ENCODE peak calls at places on chromosomes 3 and 15, in five cellular contexts. One of them, this sample, is unnamed.

GRCh38 chr3:37601832-37602231 is 259.8 kb upstream of the CTDSPL start:
- DNase-seq in right lobe of liver: no peak
- DNase-seq in astrocyte of the spinal cord: no peak
- DNase-seq in lower leg skin: no peak
- DNase-seq in fibroblast of lung: no peak
- DNase-seq in this sample: no peak

GRCh38 chr3:186123012-186123411 is 14.1 kb upstream of the ETV5 start:
- DNase-seq in right lobe of liver: no peak
- DNase-seq in astrocyte of the spinal cord: no peak
- DNase-seq in lower leg skin: no peak
- DNase-seq in fibroblast of lung: no peak
- DNase-seq in this sample: no peak

GRCh38 chr15:58513008-58513407 is 81.2 kb downstream of the LIPC start:
- DNase-seq in right lobe of liver: no peak
- DNase-seq in astrocyte of the spinal cord: no peak
- DNase-seq in lower leg skin: no peak
- DNase-seq in fibroblast of lung: no peak
- DNase-seq in this sample: no peak

GRCh38 chr3:64185436-64185835 is 39.8 kb downstream of the PRICKLE2 start:
- DNase-seq in right lobe of liver: no peak
- DNase-seq in astrocyte of the spinal cord: no peak
- DNase-seq in lower leg skin: no peak
- DNase-seq in fibroblast of lung: no peak
- DNase-seq in this sample: no peak

GRCh38 chr3:557972-558371 is 361.4 kb downstream of the CHL1 start:
- DNase-seq in right lobe of liver: no peak
- DNase-seq in astrocyte of the spinal cord: no peak
- DNase-seq in lower leg skin: no peak
- DNase-seq in fibroblast of lung: no peak
- DNase-seq in this sample: no peak

GRCh38 chr15:28989239-28989830 is 103.6 kb downstream of the APBA2 start:
- DNase-seq in right lobe of liver: no peak
- DNase-seq in astrocyte of the spinal cord: no peak
- DNase-seq in lower leg skin: no peak
- DNase-seq in fibroblast of lung: no peak
- DNase-seq in this sample: peak

GRCh38 chr3:129524081-129524480 is 4.4 kb upstream of the RHO start:
- DNase-seq in right lobe of liver: no peak
- DNase-seq in astrocyte of the spinal cord: no peak
- DNase-seq in lower leg skin: no peak
- DNase-seq in fibroblast of lung: no peak
- DNase-seq in this sample: no peak

GRCh38 chr3:28077566-28077965 is 163.9 kb upstream of the CMC1 start:
- DNase-seq in right lobe of liver: no peak
- DNase-seq in astrocyte of the spinal cord: peak
- DNase-seq in lower leg skin: no peak
- DNase-seq in fibroblast of lung: peak
- DNase-seq in this sample: no peak

GRCh38 chr15:66997212-66997611 is 68.2 kb upstream of the SMAD3 start:
- DNase-seq in right lobe of liver: no peak
- DNase-seq in astrocyte of the spinal cord: peak
- DNase-seq in lower leg skin: no peak
- DNase-seq in fibroblast of lung: peak
- DNase-seq in this sample: no peak

GRCh38 chr3:134430950-134431445 is 54.8 kb downstream of the ANAPC13 start:
- DNase-seq in right lobe of liver: no peak
- DNase-seq in astrocyte of the spinal cord: no peak
- DNase-seq in lower leg skin: no peak
- DNase-seq in fibroblast of lung: no peak
- DNase-seq in this sample: no peak

GRCh38 chr3:110579841-110580550 is 491.6 kb upstream of the NECTIN3 start:
- DNase-seq in right lobe of liver: no peak
- DNase-seq in astrocyte of the spinal cord: peak
- DNase-seq in lower leg skin: no peak
- DNase-seq in fibroblast of lung: peak
- DNase-seq in this sample: no peak

GRCh38 chr3:157872902-157873301 is 233.3 kb downstream of the SHOX2 start:
- DNase-seq in right lobe of liver: no peak
- DNase-seq in astrocyte of the spinal cord: no peak
- DNase-seq in lower leg skin: no peak
- DNase-seq in fibroblast of lung: no peak
- DNase-seq in this sample: no peak

GRCh38 chr15:51589881-51590570 is 32.5 kb downstream of the DMXL2 start:
- DNase-seq in right lobe of liver: no peak
- DNase-seq in astrocyte of the spinal cord: no peak
- DNase-seq in lower leg skin: no peak
- DNase-seq in fibroblast of lung: no peak
- DNase-seq in this sample: no peak
- TF ChIP-seq CTCF in right lobe of liver: no peak
- TF ChIP-seq CTCF in astrocyte of the spinal cord: no peak
- TF ChIP-seq CTCF in lower leg skin: no peak
- TF ChIP-seq CTCF in fibroblast of lung: no peak
- TF ChIP-seq CTCF in this sample: no peak

DNA sequence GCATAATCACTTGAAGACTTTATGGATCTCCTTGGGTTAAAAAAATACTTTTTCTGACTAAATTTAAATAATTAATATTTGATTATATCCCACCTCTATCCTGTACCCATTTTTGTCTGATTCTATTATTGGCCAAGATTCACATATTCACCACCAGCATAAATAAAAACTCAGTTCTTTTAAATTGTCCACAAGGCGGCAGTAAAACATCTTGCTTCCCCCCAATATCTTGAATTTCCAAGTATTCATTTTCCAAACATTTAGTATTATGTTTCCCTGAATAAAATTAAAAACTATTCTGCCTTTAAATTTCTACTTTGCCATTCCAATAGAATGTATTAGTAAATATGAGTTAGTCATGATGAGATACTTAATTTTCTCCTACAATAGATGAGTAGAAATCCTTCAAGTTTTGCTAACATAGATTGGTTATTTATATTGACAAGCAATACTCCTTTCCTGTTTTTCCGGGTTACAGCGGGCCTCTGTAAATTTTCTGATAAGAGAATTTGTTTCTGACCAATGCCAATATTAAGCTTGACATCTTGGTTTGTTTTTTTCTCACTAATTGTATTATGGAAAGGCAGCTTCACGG is 218.7 kb upstream of the MDFIC2 start:
- DNase-seq in right lobe of liver: no peak
- DNase-seq in astrocyte of the spinal cord: peak
- DNase-seq in lower leg skin: no peak
- DNase-seq in fibroblast of lung: peak
- DNase-seq in this sample: no peak
- TF ChIP-seq CTCF in right lobe of liver: peak
- TF ChIP-seq CTCF in astrocyte of the spinal cord: peak
- TF ChIP-seq CTCF in lower leg skin: no peak
- TF ChIP-seq CTCF in fibroblast of lung: peak
- TF ChIP-seq CTCF in this sample: peak

DNA sequence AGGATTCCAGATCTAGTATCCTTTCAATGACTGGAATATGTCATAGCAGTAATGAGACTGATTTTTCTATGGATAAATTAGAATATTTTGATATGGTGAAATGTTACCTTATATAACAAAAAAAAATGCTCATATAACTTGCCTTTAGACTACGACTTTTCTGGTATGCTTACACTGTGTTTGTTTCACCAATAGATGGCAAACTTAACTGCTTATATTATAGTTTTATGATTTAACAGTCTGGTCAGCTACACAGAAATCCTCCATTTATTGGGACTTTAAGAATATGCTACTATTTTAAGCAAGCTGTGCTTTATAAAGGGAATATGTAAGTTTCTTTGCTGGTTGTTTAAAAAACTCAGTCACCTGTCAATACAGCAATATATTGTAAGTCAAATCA is 205.6 kb downstream of the VGLL3 start:
- DNase-seq in right lobe of liver: no peak
- DNase-seq in astrocyte of the spinal cord: peak
- DNase-seq in lower leg skin: no peak
- DNase-seq in fibroblast of lung: peak
- DNase-seq in this sample: no peak
- TF ChIP-seq CTCF in right lobe of liver: no peak
- TF ChIP-seq CTCF in astrocyte of the spinal cord: peak
- TF ChIP-seq CTCF in lower leg skin: no peak
- TF ChIP-seq CTCF in fibroblast of lung: no peak
- TF ChIP-seq CTCF in this sample: no peak

GRCh38 chr3:138875754-138876664 is 41.3 kb upstream of the PIK3CB start:
- DNase-seq in right lobe of liver: no peak
- DNase-seq in astrocyte of the spinal cord: no peak
- DNase-seq in lower leg skin: no peak
- DNase-seq in fibroblast of lung: no peak
- DNase-seq in this sample: no peak
- TF ChIP-seq CTCF in right lobe of liver: no peak
- TF ChIP-seq CTCF in astrocyte of the spinal cord: no peak
- TF ChIP-seq CTCF in lower leg skin: no peak
- TF ChIP-seq CTCF in fibroblast of lung: no peak
- TF ChIP-seq CTCF in this sample: no peak

DNA sequence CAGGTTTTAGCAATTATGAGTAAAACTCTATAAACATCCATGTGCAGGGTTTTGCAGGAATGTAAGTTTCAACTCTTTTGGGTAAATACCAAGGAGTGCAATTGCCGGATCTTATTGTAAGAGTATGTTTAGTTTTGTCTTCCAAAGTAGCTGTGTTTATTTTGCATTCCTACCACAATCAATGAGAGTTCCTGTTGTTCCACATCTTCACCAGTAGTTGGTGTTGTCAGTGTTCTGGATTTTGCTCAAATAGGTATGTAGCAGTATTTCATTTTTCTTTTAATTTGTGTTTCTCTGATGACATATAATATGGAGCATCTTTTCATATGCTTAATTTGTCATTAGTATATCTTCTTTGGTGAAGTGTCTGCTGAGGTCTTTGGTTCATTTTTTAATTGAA is 185.1 kb upstream of the GALNT15 start:
- DNase-seq in right lobe of liver: no peak
- DNase-seq in astrocyte of the spinal cord: no peak
- DNase-seq in lower leg skin: no peak
- DNase-seq in fibroblast of lung: no peak
- DNase-seq in this sample: no peak
- TF ChIP-seq CTCF in right lobe of liver: peak
- TF ChIP-seq CTCF in astrocyte of the spinal cord: peak
- TF ChIP-seq CTCF in lower leg skin: no peak
- TF ChIP-seq CTCF in fibroblast of lung: no peak
- TF ChIP-seq CTCF in this sample: peak

GRCh38 chr15:80977627-80978036 is 12.0 kb downstream of the MESD start:
- DNase-seq in right lobe of liver: peak
- DNase-seq in astrocyte of the spinal cord: peak
- DNase-seq in lower leg skin: peak
- DNase-seq in fibroblast of lung: peak
- DNase-seq in this sample: peak
- TF ChIP-seq CTCF in right lobe of liver: peak
- TF ChIP-seq CTCF in astrocyte of the spinal cord: peak
- TF ChIP-seq CTCF in lower leg skin: no peak
- TF ChIP-seq CTCF in fibroblast of lung: peak
- TF ChIP-seq CTCF in this sample: peak

This sample was measured in glutamatergic neuron.